ENCODE peak calls at places on chromosome 11, in four cellular contexts. S, U, Y and Q are unnamed samples.
A peak's percentile ranks its signal among the peaks of the same experiment; 100 is the strongest.

GRCh38 chr11:19116971-19117759 is at the start of gene ZDHHC13:
- DNase-seq in S (peak; percentile 98), U (peak; percentile 86), Y (peak; percentile 92), Q (peak; percentile 96)

GRCh38 chr11:123231263-123231662 is 36.2 kb upstream of the CLMP start:
- DNase-seq in S (no peak), U (peak; percentile 28), Y (no peak), Q (no peak)

GRCh38 chr11:133922078-133922870 is 34.5 kb downstream of the IGSF9B start:
- DNase-seq in S (no peak), U (no peak), Y (no peak), Q (no peak)

GRCh38 chr11:76444065-76444383 is 794 bp upstream of the EMSY start:
- DNase-seq in S (no peak), U (no peak), Y (no peak), Q (no peak)

GRCh38 chr11:112524808-112525207 is 264.1 kb upstream of the PLET1 start:
- DNase-seq in S (no peak), U (no peak), Y (no peak), Q (no peak)

GRCh38 chr11:17898071-17898470 is 114.8 kb downstream of the SERGEF start:
- DNase-seq in S (no peak), U (no peak), Y (no peak), Q (no peak)

GRCh38 chr11:125070699-125071254 is 7.7 kb downstream of the SLC37A2 start:
- DNase-seq in S (peak; percentile 87), U (peak; percentile 81), Y (peak; percentile 56), Q (no peak)

GRCh38 chr11:1196516-1197391 is 26.1 kb upstream of the MUC5B start:
- DNase-seq in S (peak; percentile 1), U (no peak), Y (no peak), Q (no peak)

GRCh38 chr11:27012254-27012921 is 18.5 kb downstream of the FIBIN start:
- DNase-seq in S (no peak), U (no peak), Y (no peak), Q (peak; percentile 16)

GRCh38 chr11:71490044-71490730 is 36.9 kb upstream of the KRTAP5-7 start:
- DNase-seq in S (no peak), U (no peak), Y (no peak), Q (no peak)

GRCh38 chr11:118622376-118623290 is 15.2 kb downstream of the PHLDB1 start:
- DNase-seq in S (no peak), U (no peak), Y (no peak), Q (no peak)

GRCh38 chr11:118353084-118353710 is 6.2 kb upstream of the UBE4A start:
- DNase-seq in S (peak; percentile 16), U (no peak), Y (no peak), Q (no peak)

DNA sequence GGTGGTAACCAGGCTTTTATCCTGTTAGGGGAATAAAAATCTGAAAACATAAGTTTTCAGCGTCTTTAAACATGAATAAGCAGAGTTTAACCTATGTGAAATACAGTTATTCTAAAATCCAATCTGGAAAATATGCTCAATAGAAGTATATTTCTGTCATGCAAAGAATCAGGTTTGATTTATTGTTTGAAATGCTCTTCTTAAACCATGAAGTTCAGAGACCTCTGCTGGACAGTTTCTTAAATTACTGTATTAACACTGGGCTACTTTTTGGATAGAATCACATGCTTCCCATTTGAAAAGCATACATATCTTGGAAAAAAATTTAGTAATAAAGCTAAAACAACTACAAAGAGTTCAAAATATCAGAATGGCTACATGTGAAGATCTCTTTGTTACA is 25.4 kb downstream of the APIP start:
- DNase-seq in S (peak; percentile 17), U (peak; percentile 59), Y (no peak), Q (no peak)
- TF ChIP-seq FOXM1 in S (no peak), U (no peak), Y (no peak), Q (no peak)

GRCh38 chr11:12556788-12557384 is 117.3 kb upstream of the TEAD1 start:
- DNase-seq in S (no peak), U (peak; percentile 39), Y (no peak), Q (no peak)
- TF ChIP-seq FOXK2 in S (no peak), U (no peak), Y (no peak), Q (no peak)

GRCh38 chr11:43492701-43493100 is 134.0 kb downstream of the TTC17 start:
- DNase-seq in S (no peak), U (no peak), Y (no peak), Q (no peak)

GRCh38 chr11:43489869-43490465 is 131.2 kb downstream of the TTC17 start:
- DNase-seq in S (no peak), U (no peak), Y (no peak), Q (no peak)

GRCh38 chr11:43497144-43497543 is 138.4 kb downstream of the TTC17 start:
- DNase-seq in S (no peak), U (peak; percentile 12), Y (no peak), Q (no peak)

GRCh38 chr11:43493431-43493830 is 134.7 kb downstream of the TTC17 start:
- DNase-seq in S (no peak), U (no peak), Y (no peak), Q (no peak)
- TF ChIP-seq FOXM1 in S (no peak), U (no peak), Y (no peak), Q (no peak)

GRCh38 chr11:21514298-21514697 is 678.6 kb upstream of the ANO5 start:
- DNase-seq in S (no peak), U (peak; percentile 1), Y (no peak), Q (peak; percentile 15)

GRCh38 chr11:21511835-21512440 is 680.9 kb upstream of the ANO5 start:
- DNase-seq in S (peak; percentile 29), U (peak; percentile 48), Y (no peak), Q (peak; percentile 57)
- TF ChIP-seq FOXK2 in S (no peak), U (no peak), Y (no peak), Q (no peak)

DNA sequence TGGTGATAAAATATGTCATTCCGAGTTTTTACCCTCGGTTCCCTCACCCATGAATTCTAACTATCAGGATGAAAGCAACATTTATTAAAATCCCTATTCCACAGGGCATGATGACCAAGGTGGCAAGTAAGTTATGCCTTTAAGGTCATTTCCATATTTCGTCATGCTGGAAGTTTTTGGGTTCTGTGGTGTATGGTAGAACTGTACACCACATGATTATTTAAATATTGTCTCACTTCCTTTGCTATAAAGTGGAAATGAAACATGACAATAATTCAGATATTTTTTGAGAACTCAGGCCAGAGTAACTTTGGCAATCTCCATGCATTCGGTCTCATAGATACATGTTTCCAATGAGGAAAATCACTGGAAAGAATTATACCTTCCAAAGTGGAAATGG is 68.5 kb upstream of the CARD18 start:
- DNase-seq in S (no peak), U (no peak), Y (no peak), Q (no peak)
- TF ChIP-seq FOXM1 in S (no peak), U (no peak), Y (no peak), Q (no peak)